ENCODE peak calls at places on chromosome 15, in five cellular contexts. T is cerebellar nuclear complex, X is HT-29, D is Ammon's horn, R is cardiac fibroblast. Z is an unnamed sample.

GRCh38 chr15:74384566-74385441 is 17.4 kb upstream of the CYP11A1 start:
- DNase-seq in T (no peak), X (peak), D (no peak), R (peak), Z (no peak)

GRCh38 chr15:61660579-61660978 is 399.7 kb downstream of the VPS13C start:
- DNase-seq in T (no peak), X (no peak), D (no peak), R (peak), Z (no peak)

GRCh38 chr15:77853008-77853328 is 220.3 kb upstream of the LINGO1 start:
- DNase-seq in T (no peak), X (no peak), D (no peak), R (no peak), Z (no peak)

GRCh38 chr15:52417957-52418356 is 110.7 kb downstream of the MYO5A start:
- DNase-seq in T (no peak), X (no peak), D (no peak), R (no peak), Z (no peak)

GRCh38 chr15:74893627-74894026 is 3.8 kb downstream of the MPI start:
- DNase-seq in T (no peak), X (no peak), D (no peak), R (no peak), Z (no peak)

GRCh38 chr15:68699881-68700394 is 120.8 kb downstream of the ANP32A start:
- DNase-seq in T (no peak), X (no peak), D (peak), R (no peak), Z (no peak)

GRCh38 chr15:68371160-68371559 is 60.8 kb downstream of the ITGA11 start:
- DNase-seq in T (no peak), X (no peak), D (no peak), R (no peak), Z (no peak)

GRCh38 chr15:70474367-70474681 is 289.0 kb downstream of the UACA start:
- DNase-seq in T (no peak), X (peak), D (no peak), R (no peak), Z (no peak)

GRCh38 chr15:101852356-101852755 is 40.4 kb downstream of the OR4F15 start:
- DNase-seq in T (no peak), X (no peak), D (no peak), R (no peak), Z (no peak)

GRCh38 chr15:97652700-97653167 is 307.8 kb upstream of the ARRDC4 start:
- DNase-seq in T (no peak), X (no peak), D (peak), R (no peak), Z (no peak)

GRCh38 chr15:94327356-94327936 is 96.1 kb downstream of the MCTP2 start:
- DNase-seq in T (no peak), X (peak), D (peak), R (peak), Z (peak)

GRCh38 chr15:68819451-68820204 is 1.1 kb downstream of the ANP32A start:
- DNase-seq in T (no peak), X (peak), D (peak), R (peak), Z (peak)

GRCh38 chr15:34847598-34847997 is 52.2 kb upstream of the ACTC1 start:
- DNase-seq in T (no peak), X (no peak), D (no peak), R (peak), Z (no peak)

Z was measured in AG08396.